ENCODE peak calls at places on chromosomes 4 and X, in ten cellular contexts. One of them, this sample, is unnamed.

GRCh38 chr4:100061835-100062234 is 111.8 kb upstream of the H2AZ1 start:
- DNase-seq in BE2C: no peak
- DNase-seq in psoas muscle: no peak
- DNase-seq in AG09309: no peak
- DNase-seq in astrocyte of the spinal cord: no peak
- DNase-seq in upper lobe of right lung: no peak
- DNase-seq in neural progenitor cell: no peak
- DNase-seq in MM.1S: no peak
- DNase-seq in Caco-2: no peak
- DNase-seq in lower leg skin: no peak
- DNase-seq in this sample: no peak

GRCh38 chr4:153511104-153511503 is 44.9 kb downstream of the TMEM131L start:
- DNase-seq in BE2C: no peak
- DNase-seq in psoas muscle: no peak
- DNase-seq in AG09309: no peak
- DNase-seq in astrocyte of the spinal cord: no peak
- DNase-seq in upper lobe of right lung: no peak
- DNase-seq in neural progenitor cell: no peak
- DNase-seq in MM.1S: no peak
- DNase-seq in Caco-2: no peak
- DNase-seq in lower leg skin: no peak
- DNase-seq in this sample: no peak

GRCh38 chrX:134669378-134670098 is 11.3 kb upstream of the PLAC1 start:
- DNase-seq in BE2C: no peak
- DNase-seq in psoas muscle: peak; percentile 64
- DNase-seq in AG09309: peak; percentile 63
- DNase-seq in astrocyte of the spinal cord: peak; percentile 81
- DNase-seq in upper lobe of right lung: peak; percentile 43
- DNase-seq in neural progenitor cell: no peak
- DNase-seq in MM.1S: no peak
- DNase-seq in Caco-2: no peak
- DNase-seq in lower leg skin: peak; percentile 15
- DNase-seq in this sample: no peak

GRCh38 chrX:131728295-131729145 is 184.6 kb downstream of the OR13H1 start:
- DNase-seq in BE2C: no peak
- DNase-seq in psoas muscle: peak; percentile 74
- DNase-seq in AG09309: peak; percentile 72
- DNase-seq in astrocyte of the spinal cord: peak; percentile 89
- DNase-seq in upper lobe of right lung: no peak
- DNase-seq in neural progenitor cell: no peak
- DNase-seq in MM.1S: peak; percentile 84
- DNase-seq in Caco-2: no peak
- DNase-seq in lower leg skin: no peak
- DNase-seq in this sample: peak; percentile 84

GRCh38 chr4:142567620-142568451 is 278.3 kb downstream of the INPP4B start:
- DNase-seq in BE2C: no peak
- DNase-seq in psoas muscle: no peak
- DNase-seq in AG09309: no peak
- DNase-seq in astrocyte of the spinal cord: peak; percentile 28
- DNase-seq in upper lobe of right lung: no peak
- DNase-seq in neural progenitor cell: peak; percentile 41
- DNase-seq in MM.1S: peak; percentile 85
- DNase-seq in Caco-2: peak; percentile 25
- DNase-seq in lower leg skin: no peak
- DNase-seq in this sample: no peak

GRCh38 chr4:24236532-24236931 is 346.7 kb upstream of the PPARGC1A start:
- DNase-seq in BE2C: no peak
- DNase-seq in psoas muscle: no peak
- DNase-seq in AG09309: no peak
- DNase-seq in astrocyte of the spinal cord: no peak
- DNase-seq in upper lobe of right lung: no peak
- DNase-seq in neural progenitor cell: no peak
- DNase-seq in MM.1S: peak; percentile 23
- DNase-seq in Caco-2: no peak
- DNase-seq in lower leg skin: no peak
- DNase-seq in this sample: no peak

GRCh38 chr4:3676196-3676595 is 90.0 kb upstream of the ADRA2C start:
- DNase-seq in BE2C: no peak
- DNase-seq in psoas muscle: peak; percentile 35
- DNase-seq in AG09309: no peak
- DNase-seq in astrocyte of the spinal cord: no peak
- DNase-seq in upper lobe of right lung: peak; percentile 36
- DNase-seq in neural progenitor cell: no peak
- DNase-seq in MM.1S: no peak
- DNase-seq in Caco-2: no peak
- DNase-seq in lower leg skin: no peak
- DNase-seq in this sample: no peak

GRCh38 chr4:149292422-149293055 is 523.1 kb downstream of the IQCM start:
- DNase-seq in BE2C: no peak
- DNase-seq in psoas muscle: no peak
- DNase-seq in AG09309: no peak
- DNase-seq in astrocyte of the spinal cord: no peak
- DNase-seq in upper lobe of right lung: no peak
- DNase-seq in neural progenitor cell: no peak
- DNase-seq in MM.1S: no peak
- DNase-seq in Caco-2: no peak
- DNase-seq in lower leg skin: no peak
- DNase-seq in this sample: no peak

GRCh38 chrX:86806786-86807185 is 658.5 kb downstream of the DACH2 start:
- DNase-seq in BE2C: no peak
- DNase-seq in psoas muscle: no peak
- DNase-seq in AG09309: no peak
- DNase-seq in astrocyte of the spinal cord: no peak
- DNase-seq in upper lobe of right lung: no peak
- DNase-seq in neural progenitor cell: peak; percentile 40
- DNase-seq in MM.1S: peak; percentile 41
- DNase-seq in Caco-2: peak; percentile 30
- DNase-seq in lower leg skin: no peak
- DNase-seq in this sample: no peak

GRCh38 chrX:131288738-131289511 is at the start of gene IGSF1:
- DNase-seq in BE2C: peak; percentile 31
- DNase-seq in psoas muscle: no peak
- DNase-seq in AG09309: no peak
- DNase-seq in astrocyte of the spinal cord: peak; percentile 38
- DNase-seq in upper lobe of right lung: no peak
- DNase-seq in neural progenitor cell: peak; percentile 74
- DNase-seq in MM.1S: peak; percentile 49
- DNase-seq in Caco-2: no peak
- DNase-seq in lower leg skin: no peak
- DNase-seq in this sample: peak; percentile 66

GRCh38 chrX:38929966-38930421 is 128.7 kb downstream of the MID1IP1 start:
- DNase-seq in BE2C: no peak
- DNase-seq in psoas muscle: peak; percentile 55
- DNase-seq in AG09309: peak; percentile 42
- DNase-seq in astrocyte of the spinal cord: peak; percentile 53
- DNase-seq in upper lobe of right lung: no peak
- DNase-seq in neural progenitor cell: no peak
- DNase-seq in MM.1S: peak; percentile 43
- DNase-seq in Caco-2: no peak
- DNase-seq in lower leg skin: peak; percentile 16
- DNase-seq in this sample: no peak

GRCh38 chrX:12497832-12498591 is 293.2 kb upstream of the PRPS2 start:
- DNase-seq in BE2C: peak; percentile 16
- DNase-seq in psoas muscle: no peak
- DNase-seq in AG09309: no peak
- DNase-seq in astrocyte of the spinal cord: no peak
- DNase-seq in upper lobe of right lung: no peak
- DNase-seq in neural progenitor cell: peak; percentile 47
- DNase-seq in MM.1S: no peak
- DNase-seq in Caco-2: no peak
- DNase-seq in lower leg skin: no peak
- DNase-seq in this sample: no peak

GRCh38 chr4:561456-561855 is 14.6 kb downstream of the TMEM271 start:
- DNase-seq in BE2C: no peak
- DNase-seq in psoas muscle: no peak
- DNase-seq in AG09309: no peak
- DNase-seq in astrocyte of the spinal cord: no peak
- DNase-seq in upper lobe of right lung: no peak
- DNase-seq in neural progenitor cell: no peak
- DNase-seq in MM.1S: no peak
- DNase-seq in Caco-2: no peak
- DNase-seq in lower leg skin: no peak
- DNase-seq in this sample: no peak
- H3K4me3 ChIP-seq in BE2C: no peak overlapping the region
- H3K4me3 ChIP-seq in psoas muscle: no peak overlapping the region
- H3K4me3 ChIP-seq in AG09309: no peak overlapping the region
- H3K4me3 ChIP-seq in astrocyte of the spinal cord: no peak overlapping the region
- H3K4me3 ChIP-seq in upper lobe of right lung: no peak overlapping the region
- H3K4me3 ChIP-seq in neural progenitor cell: no peak overlapping the region
- H3K4me3 ChIP-seq in MM.1S: no peak overlapping the region
- H3K4me3 ChIP-seq in Caco-2: no peak overlapping the region
- H3K4me3 ChIP-seq in lower leg skin: no peak overlapping the region
- H3K4me3 ChIP-seq in this sample: no peak overlapping the region

DNA sequence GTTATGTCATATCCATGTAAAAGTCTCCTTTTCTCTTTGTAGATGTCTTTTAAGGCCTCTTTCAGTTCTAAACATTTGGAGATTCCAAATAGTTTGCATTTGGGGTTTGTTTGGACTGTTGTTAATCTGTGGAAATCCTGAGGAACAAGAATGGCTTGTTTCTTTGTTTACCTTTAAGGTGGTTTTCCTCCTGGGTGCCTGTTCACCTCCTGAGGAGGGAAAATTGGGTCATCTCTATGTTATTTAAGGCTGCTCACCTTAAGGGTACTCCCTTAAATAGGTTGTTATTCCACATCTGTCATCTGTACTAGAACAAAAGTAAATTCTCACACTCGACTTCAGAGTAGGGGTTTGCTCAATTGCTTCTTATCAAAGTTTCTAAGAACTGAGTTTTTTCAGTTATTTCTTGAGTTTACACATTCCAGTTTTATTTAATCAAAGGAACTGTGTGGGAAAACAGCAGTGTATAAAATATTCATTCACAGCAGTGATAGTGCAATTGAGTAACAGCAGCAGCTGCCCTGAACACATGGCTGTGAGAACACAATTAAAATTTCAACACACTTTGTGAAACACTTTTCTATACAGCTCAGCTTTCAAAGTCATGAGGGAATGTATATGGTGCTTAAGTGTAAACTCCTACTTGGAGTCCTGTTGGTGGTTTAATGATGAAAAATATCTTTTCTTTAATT is 238.5 kb upstream of the PGRMC2 start:
- DNase-seq in BE2C: no peak
- DNase-seq in psoas muscle: no peak
- DNase-seq in AG09309: peak; percentile 29
- DNase-seq in astrocyte of the spinal cord: no peak
- DNase-seq in upper lobe of right lung: no peak
- DNase-seq in neural progenitor cell: no peak
- DNase-seq in MM.1S: no peak
- DNase-seq in Caco-2: peak; percentile 69
- DNase-seq in lower leg skin: no peak
- DNase-seq in this sample: no peak
- H3K4me3 ChIP-seq in BE2C: no peak overlapping the region
- H3K4me3 ChIP-seq in psoas muscle: no peak overlapping the region
- H3K4me3 ChIP-seq in AG09309: no peak overlapping the region
- H3K4me3 ChIP-seq in astrocyte of the spinal cord: no peak overlapping the region
- H3K4me3 ChIP-seq in upper lobe of right lung: no peak overlapping the region
- H3K4me3 ChIP-seq in neural progenitor cell: no peak overlapping the region
- H3K4me3 ChIP-seq in MM.1S: no peak overlapping the region
- H3K4me3 ChIP-seq in Caco-2: no peak overlapping the region
- H3K4me3 ChIP-seq in lower leg skin: no peak overlapping the region
- H3K4me3 ChIP-seq in this sample: no peak overlapping the region

DNA sequence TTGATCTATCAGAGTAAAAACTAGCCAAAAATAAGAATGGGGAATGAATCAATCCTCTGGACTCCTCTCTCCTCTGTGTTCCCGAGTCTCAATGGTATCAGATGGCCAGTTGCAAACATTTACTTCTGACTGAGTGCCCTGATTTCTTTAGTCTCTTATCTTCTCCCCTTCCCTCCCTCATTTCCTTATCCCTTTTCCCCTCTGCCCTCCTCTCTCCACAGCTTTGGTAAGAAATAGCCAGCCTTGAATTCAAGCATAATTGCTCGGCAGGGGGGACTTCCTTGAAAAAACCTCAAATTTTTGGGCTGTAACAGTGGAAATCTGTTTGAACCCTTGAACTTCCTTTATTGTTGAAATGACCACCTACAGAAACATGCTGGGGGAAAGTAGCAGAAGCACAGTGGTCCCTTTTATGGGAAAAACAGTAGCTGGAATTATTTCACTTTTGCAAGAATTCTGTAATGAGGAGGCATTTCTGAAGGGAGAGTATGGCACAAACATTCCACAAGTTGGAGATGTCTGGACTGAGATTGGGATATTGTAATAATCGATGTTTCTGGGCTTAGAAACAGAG is 40.3 kb downstream of the NHS start:
- DNase-seq in BE2C: no peak
- DNase-seq in psoas muscle: no peak
- DNase-seq in AG09309: no peak
- DNase-seq in astrocyte of the spinal cord: peak; percentile 65
- DNase-seq in upper lobe of right lung: no peak
- DNase-seq in neural progenitor cell: no peak
- DNase-seq in MM.1S: no peak
- DNase-seq in Caco-2: no peak
- DNase-seq in lower leg skin: no peak
- DNase-seq in this sample: no peak
- H3K4me3 ChIP-seq in BE2C: no peak overlapping the region
- H3K4me3 ChIP-seq in psoas muscle: no peak overlapping the region
- H3K4me3 ChIP-seq in AG09309: no peak overlapping the region
- H3K4me3 ChIP-seq in astrocyte of the spinal cord: no peak overlapping the region
- H3K4me3 ChIP-seq in upper lobe of right lung: no peak overlapping the region
- H3K4me3 ChIP-seq in neural progenitor cell: no peak overlapping the region
- H3K4me3 ChIP-seq in MM.1S: no peak overlapping the region
- H3K4me3 ChIP-seq in Caco-2: no peak overlapping the region
- H3K4me3 ChIP-seq in lower leg skin: no peak overlapping the region
- H3K4me3 ChIP-seq in this sample: no peak overlapping the region

GRCh38 chrX:53714580-53715335 is 28.2 kb upstream of the HUWE1 start:
- DNase-seq in BE2C: no peak
- DNase-seq in psoas muscle: no peak
- DNase-seq in AG09309: no peak
- DNase-seq in astrocyte of the spinal cord: peak; percentile 56
- DNase-seq in upper lobe of right lung: peak; percentile 68
- DNase-seq in neural progenitor cell: no peak
- DNase-seq in MM.1S: no peak
- DNase-seq in Caco-2: peak; percentile 25
- DNase-seq in lower leg skin: peak; percentile 15
- DNase-seq in this sample: no peak

GRCh38 chrX:53716328-53717088 is 30.0 kb upstream of the HUWE1 start:
- DNase-seq in BE2C: no peak
- DNase-seq in psoas muscle: no peak
- DNase-seq in AG09309: no peak
- DNase-seq in astrocyte of the spinal cord: peak; percentile 5
- DNase-seq in upper lobe of right lung: no peak
- DNase-seq in neural progenitor cell: no peak
- DNase-seq in MM.1S: peak; percentile 71
- DNase-seq in Caco-2: no peak
- DNase-seq in lower leg skin: no peak
- DNase-seq in this sample: no peak

GRCh38 chrX:53713987-53714579 is 27.6 kb upstream of the HUWE1 start:
- DNase-seq in BE2C: no peak
- DNase-seq in psoas muscle: no peak
- DNase-seq in AG09309: no peak
- DNase-seq in astrocyte of the spinal cord: no peak
- DNase-seq in upper lobe of right lung: no peak
- DNase-seq in neural progenitor cell: no peak
- DNase-seq in MM.1S: no peak
- DNase-seq in Caco-2: no peak
- DNase-seq in lower leg skin: no peak
- DNase-seq in this sample: no peak

GRCh38 chrX:53717205-53717604 is 30.7 kb upstream of the HUWE1 start:
- DNase-seq in BE2C: no peak
- DNase-seq in psoas muscle: no peak
- DNase-seq in AG09309: no peak
- DNase-seq in astrocyte of the spinal cord: no peak
- DNase-seq in upper lobe of right lung: no peak
- DNase-seq in neural progenitor cell: no peak
- DNase-seq in MM.1S: no peak
- DNase-seq in Caco-2: no peak
- DNase-seq in lower leg skin: no peak
- DNase-seq in this sample: no peak

GRCh38 chrX:53715336-53715924 is 28.9 kb upstream of the HUWE1 start:
- DNase-seq in BE2C: no peak
- DNase-seq in psoas muscle: no peak
- DNase-seq in AG09309: no peak
- DNase-seq in astrocyte of the spinal cord: no peak
- DNase-seq in upper lobe of right lung: no peak
- DNase-seq in neural progenitor cell: no peak
- DNase-seq in MM.1S: no peak
- DNase-seq in Caco-2: no peak
- DNase-seq in lower leg skin: no peak
- DNase-seq in this sample: no peak
- H3K4me3 ChIP-seq in BE2C: no peak overlapping the region
- H3K4me3 ChIP-seq in psoas muscle: no peak overlapping the region
- H3K4me3 ChIP-seq in AG09309: no peak overlapping the region
- H3K4me3 ChIP-seq in astrocyte of the spinal cord: no peak overlapping the region
- H3K4me3 ChIP-seq in upper lobe of right lung: no peak overlapping the region
- H3K4me3 ChIP-seq in neural progenitor cell: no peak overlapping the region
- H3K4me3 ChIP-seq in MM.1S: no peak overlapping the region
- H3K4me3 ChIP-seq in Caco-2: no peak overlapping the region
- H3K4me3 ChIP-seq in lower leg skin: no peak overlapping the region
- H3K4me3 ChIP-seq in this sample: no peak overlapping the region